ENCODE peak calls at places on chromosome 16, in five cellular contexts. O, S, P, X and R are unnamed samples.

GRCh38 chr16:49857423-49858181 is 1.7 kb upstream of the ZNF423 start:
- DNase-seq in O (no peak), S (peak), P (no peak), X (peak), R (peak)

GRCh38 chr16:84366208-84366607 is 2.1 kb upstream of the ATP2C2 start:
- DNase-seq in O (no peak), S (no peak), P (no peak), X (no peak), R (no peak)

GRCh38 chr16:19393226-19394074 is 24.2 kb upstream of the TMC5 start:
- DNase-seq in O (peak), S (no peak), P (no peak), X (no peak), R (peak)

GRCh38 chr16:12062343-12063003 is 85.9 kb downstream of the SNX29 start:
- DNase-seq in O (no peak), S (no peak), P (peak), X (no peak), R (peak)

GRCh38 chr16:648786-649589 is at the start of gene WDR90:
- DNase-seq in O (peak), S (peak), P (peak), X (peak), R (peak)

GRCh38 chr16:1809281-1809801 is 15.8 kb upstream of the IGFALS start:
- DNase-seq in O (no peak), S (no peak), P (no peak), X (peak), R (no peak)

GRCh38 chr16:65619606-65620005 is 497.7 kb upstream of the CDH11 start:
- DNase-seq in O (no peak), S (no peak), P (no peak), X (no peak), R (no peak)

GRCh38 chr16:4688674-4689045 is 4.7 kb upstream of the NUDT16L1 start:
- DNase-seq in O (no peak), S (no peak), P (no peak), X (no peak), R (no peak)

GRCh38 chr16:24253192-24253591 is 2.9 kb upstream of the CACNG3 start:
- DNase-seq in O (no peak), S (peak), P (no peak), X (peak), R (no peak)

GRCh38 chr16:13158427-13158826 is 257.0 kb downstream of the SHISA9 start:
- DNase-seq in O (no peak), S (no peak), P (no peak), X (no peak), R (no peak)

GRCh38 chr16:2152695-2153506 is 2.7 kb upstream of the TRAF7 start:
- DNase-seq in O (no peak), S (no peak), P (no peak), X (peak), R (peak)

GRCh38 chr16:27168790-27169189 is 34.5 kb upstream of the KDM8 start:
- DNase-seq in O (no peak), S (no peak), P (no peak), X (no peak), R (no peak)

GRCh38 chr16:10911267-10911666 is 31.0 kb downstream of the DEXI start:
- DNase-seq in O (no peak), S (no peak), P (no peak), X (no peak), R (no peak)

GRCh38 chr16:24921229-24921628 is 75.5 kb downstream of the SLC5A11 start:
- DNase-seq in O (no peak), S (no peak), P (no peak), X (no peak), R (no peak)

GRCh38 chr16:8370374-8371015 is 219.8 kb downstream of the TMEM114 start:
- DNase-seq in O (no peak), S (no peak), P (no peak), X (peak), R (no peak)

DNA sequence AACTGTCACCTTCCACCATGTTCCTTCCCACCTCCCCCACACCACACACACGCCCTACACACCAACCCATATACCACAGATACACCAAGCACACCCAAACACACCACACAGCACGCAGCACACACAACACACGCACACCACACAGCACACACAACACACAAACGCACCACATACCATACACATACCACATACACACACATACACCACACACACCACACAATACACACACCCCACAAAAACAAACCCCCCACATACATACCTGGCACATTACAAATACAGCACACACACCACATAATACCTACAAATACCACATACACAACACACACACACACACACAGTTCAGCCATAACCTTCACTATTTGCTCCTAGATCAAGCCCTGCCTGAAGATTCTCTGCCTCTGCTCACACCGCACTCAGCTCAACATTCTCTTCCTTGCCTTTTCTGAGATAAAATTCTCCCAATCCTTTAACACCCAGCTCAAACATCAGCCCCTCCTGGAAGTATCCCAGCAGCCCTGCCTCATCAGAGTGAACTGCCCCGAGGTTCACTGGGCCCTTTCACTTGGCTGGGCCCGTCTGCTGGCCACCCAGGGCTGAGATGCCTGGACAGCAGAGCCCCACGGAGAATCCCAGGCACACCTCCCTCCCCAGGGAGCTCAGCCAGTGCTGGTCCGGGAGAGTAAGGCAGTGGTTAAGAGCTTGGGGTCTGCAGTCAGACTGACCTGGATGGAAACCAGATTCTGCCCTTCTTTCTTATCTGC is 31.9 kb upstream of the CPNE2 start:
- DNase-seq in O (no peak), S (no peak), P (no peak), X (no peak), R (no peak)
- TF ChIP-seq POLR2AphosphoS5 in O (no peak), S (no peak), P (no peak), X (no peak), R (no peak)

GRCh38 chr16:3443108-3444031 is at the start of the genes NAA60 and ZNF597:
- DNase-seq in O (peak), S (peak), P (peak), X (peak), R (peak)

GRCh38 chr16:3439637-3440036 is 3.7 kb downstream of the ZNF597 start:
- DNase-seq in O (no peak), S (no peak), P (no peak), X (no peak), R (no peak)

GRCh38 chr16:3444032-3444388 is 530 bp downstream of the NAA60 start:
- DNase-seq in O (no peak), S (no peak), P (no peak), X (peak), R (peak)
- TF ChIP-seq POLR2AphosphoS5 in O (no peak), S (peak), P (peak), X (no peak), R (no peak)

DNA sequence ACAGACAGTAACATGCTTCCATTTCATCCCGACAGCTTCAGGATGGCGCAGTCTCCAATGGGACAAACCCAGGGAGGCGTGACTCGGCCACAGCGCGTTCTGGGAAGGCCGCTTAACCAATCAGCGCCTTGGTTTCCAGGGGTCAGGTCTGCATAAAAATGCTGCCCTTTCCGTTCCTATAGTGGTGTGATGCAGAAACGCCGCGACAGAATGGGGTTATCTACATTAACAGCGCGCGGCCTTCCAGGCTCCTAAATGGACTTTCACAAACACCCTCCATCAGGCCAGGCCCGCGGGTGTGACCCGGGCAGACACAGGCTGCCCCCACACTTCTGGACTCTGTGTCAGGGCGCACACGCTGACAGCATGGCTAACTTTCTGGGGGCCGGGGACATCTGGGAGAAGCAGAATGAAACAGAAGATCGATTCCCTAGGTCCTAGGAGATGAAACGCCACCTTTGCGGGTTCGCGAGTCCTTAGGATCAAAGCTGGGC is 792 bp downstream of the TMEM231 start:
- DNase-seq in O (peak), S (no peak), P (peak), X (peak), R (peak)
- TF ChIP-seq POLR2AphosphoS5 in O (peak), S (no peak), P (no peak), X (peak), R (peak)

DNA sequence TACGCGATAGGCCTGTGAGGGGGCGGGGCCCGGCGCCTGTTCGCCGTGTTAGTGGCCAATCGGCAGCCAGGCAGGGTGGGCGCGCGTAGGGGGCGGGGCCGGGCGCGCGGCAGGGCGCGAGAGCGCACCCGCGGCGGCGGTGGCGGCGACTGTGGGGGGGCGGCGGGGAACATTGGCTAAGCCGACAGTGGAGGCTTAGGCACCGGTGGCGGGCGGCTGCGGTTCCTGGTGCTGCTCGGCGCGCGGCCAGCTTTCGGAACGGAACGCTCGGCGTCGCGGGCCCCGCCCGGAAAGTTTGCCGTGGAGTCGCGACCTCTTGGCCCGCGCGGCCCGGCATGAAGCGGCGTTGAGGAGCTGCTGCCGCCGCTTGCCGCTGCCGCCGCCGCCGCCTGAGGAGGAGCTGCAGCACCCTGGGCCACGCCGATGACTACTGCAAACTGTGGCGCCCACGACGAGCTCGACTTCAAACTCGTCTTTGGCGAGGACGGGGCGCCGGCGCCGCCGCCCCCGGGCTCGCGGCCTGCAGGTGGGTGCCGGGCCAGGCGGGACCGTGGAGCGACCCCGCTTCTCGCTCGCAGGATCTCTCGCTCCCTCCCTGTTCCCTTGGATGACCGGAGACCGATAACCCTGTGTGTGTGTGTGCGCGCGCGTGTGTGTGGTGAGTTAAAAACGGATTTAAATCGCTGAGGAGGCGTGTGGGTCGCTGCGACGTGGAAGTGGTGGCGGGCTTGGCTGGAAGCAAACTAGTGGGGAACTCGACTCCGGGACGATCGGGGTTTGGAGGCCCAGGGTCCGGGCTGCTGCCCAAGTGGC is at the start of gene NFATC3:
- DNase-seq in O (peak), S (peak), P (peak), X (peak), R (peak)
- TF ChIP-seq POLR2AphosphoS5 in O (peak), S (no peak), P (peak), X (peak), R (peak)

GRCh38 chr16:88869673-88869980 is 3.2 kb upstream of the PABPN1L start:
- DNase-seq in O (no peak), S (no peak), P (no peak), X (no peak), R (no peak)
- TF ChIP-seq POLR2AphosphoS5 in O (no peak), S (no peak), P (no peak), X (no peak), R (no peak)

GRCh38 chr16:47460755-47461597 is at the start of the genes ITFG1 and PHKB:
- DNase-seq in O (peak), S (peak), P (peak), X (peak), R (peak)
- TF ChIP-seq POLR2AphosphoS5 in O (peak), S (peak), P (peak), X (peak), R (peak)

GRCh38 chr16:87853411-87854052 is 15.8 kb downstream of the SLC7A5 start:
- DNase-seq in O (peak), S (peak), P (peak), X (peak), R (peak)
- TF ChIP-seq POLR2AphosphoS5 in O (peak), S (peak), P (peak), X (peak), R (peak)

DNA sequence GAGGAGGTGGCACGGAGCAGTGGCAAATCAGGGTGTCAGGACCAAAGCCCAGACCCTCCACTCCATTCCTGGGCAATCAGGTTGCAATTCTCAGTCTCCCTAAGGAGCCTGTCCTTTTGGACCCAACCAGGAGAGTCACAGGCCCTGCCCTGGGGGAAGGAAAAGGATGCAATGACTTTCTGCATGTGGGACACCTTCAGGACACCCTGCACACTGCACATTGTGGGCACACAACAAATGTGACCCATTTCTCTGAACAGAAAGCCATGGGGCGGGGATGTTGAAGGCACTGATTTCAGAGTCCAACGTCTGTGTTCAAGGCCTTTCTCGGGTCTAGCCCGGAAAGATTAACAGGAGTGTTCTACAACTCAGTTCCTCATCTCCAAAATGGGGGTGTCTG is 286.2 kb upstream of the FOXF1 start:
- DNase-seq in O (no peak), S (no peak), P (no peak), X (no peak), R (peak)
- TF ChIP-seq POLR2AphosphoS5 in O (no peak), S (no peak), P (no peak), X (no peak), R (no peak)

DNA sequence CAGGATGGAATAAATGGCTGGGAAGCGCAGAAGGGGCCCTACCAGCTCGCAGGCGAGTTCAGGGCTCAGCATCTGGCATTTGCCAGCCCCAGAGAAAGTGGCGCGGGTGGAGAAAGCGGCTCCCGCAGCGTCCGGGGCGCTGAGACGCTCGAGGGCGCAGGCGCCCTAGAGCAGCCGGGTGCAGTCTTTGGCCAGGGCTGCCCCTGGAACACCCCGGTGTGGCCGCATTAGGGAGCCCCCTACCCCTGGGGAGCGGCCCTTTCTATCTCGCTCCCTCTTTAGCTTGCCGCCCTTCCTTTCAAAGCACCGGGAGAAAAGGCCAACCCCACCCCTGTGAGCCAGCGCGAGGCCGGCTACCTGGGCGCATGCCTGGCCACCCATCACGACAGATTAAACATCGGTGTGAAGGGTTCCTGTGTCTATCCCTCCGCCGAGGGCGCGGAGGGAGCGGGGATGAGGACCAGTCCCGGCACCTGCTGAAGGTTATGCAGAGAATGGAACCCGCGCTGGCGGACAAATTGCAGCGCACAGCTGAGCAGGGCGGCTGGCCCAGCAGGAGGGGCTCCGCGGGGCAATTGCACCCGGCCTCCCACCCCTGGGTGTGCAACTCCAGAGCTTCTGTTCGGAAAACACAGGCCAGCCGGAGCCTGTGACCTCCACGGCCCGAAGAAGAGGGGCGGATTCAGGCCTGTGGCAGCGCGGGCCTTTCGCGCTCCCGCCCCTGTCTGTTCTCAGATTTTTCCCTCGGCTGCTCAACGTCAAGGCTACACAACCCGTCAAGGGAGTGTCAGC is 15.6 kb upstream of the FOXF1 start:
- DNase-seq in O (no peak), S (no peak), P (no peak), X (peak), R (no peak)
- TF ChIP-seq POLR2AphosphoS5 in O (no peak), S (no peak), P (no peak), X (no peak), R (peak)